ENCODE peak calls at places on chromosomes 13 and 19, in four cellular contexts. K is GM12878, I is K562, G is HepG2. L is an unnamed sample.

GRCh38 chr19:6536138-6536671 is 5.4 kb downstream of the TNFSF9 start:
- DNase-seq in I (peak), K (peak), G (peak), L (peak)

GRCh38 chr19:22286151-22286810 is at the start of gene ZNF729:
- DNase-seq in G (no peak), K (no peak), I (no peak), L (no peak)

GRCh38 chr13:38477676-38478075 is 128.0 kb downstream of the UFM1 start:
- DNase-seq in K (no peak), G (no peak), I (no peak), L (no peak)

GRCh38 chr13:108667205-108667604 is 37.8 kb downstream of the MYO16 start:
- DNase-seq in K (no peak), G (no peak), I (no peak), L (no peak)

GRCh38 chr19:17721821-17722220 is 2.5 kb downstream of the MAP1S start:
- DNase-seq in K (no peak), I (peak), G (no peak), L (no peak)

GRCh38 chr19:17329061-17329767 is 5.4 kb downstream of the ANO8 start:
- DNase-seq in I (no peak), G (no peak), K (no peak), L (peak)

GRCh38 chr13:21616205-21616604 is 12.2 kb upstream of the MICU2 start:
- DNase-seq in G (no peak), K (no peak), I (no peak), L (no peak)

GRCh38 chr13:110869805-110870706 is 44.8 kb downstream of the ANKRD10 start:
- DNase-seq in K (no peak), G (peak), I (peak), L (peak)

GRCh38 chr19:14089412-14089661 is 1.2 kb downstream of the SAMD1 start:
- DNase-seq in K (no peak), G (no peak), I (no peak), L (no peak)

GRCh38 chr19:6431891-6432290 is 1.7 kb downstream of the SLC25A41 start:
- DNase-seq in G (no peak), I (no peak), K (no peak), L (no peak)

GRCh38 chr13:52665325-52665724 is 12.7 kb downstream of the SUGT1 start:
- DNase-seq in K (no peak), I (peak), G (peak), L (no peak)

GRCh38 chr19:33796164-33797100 is at the start of gene KCTD15:
- DNase-seq in K (no peak), G (no peak), I (peak), L (peak)

GRCh38 chr13:44188257-44188656 is 185.4 kb upstream of the SERP2 start:
- DNase-seq in G (no peak), I (no peak), K (no peak), L (no peak)

GRCh38 chr19:18518639-18519038 is 3.2 kb downstream of the ELL start:
- DNase-seq in G (peak), I (no peak), K (no peak), L (no peak)

GRCh38 chr13:98951266-98951665 is 26.6 kb downstream of the DOCK9 start:
- DNase-seq in K (no peak), I (no peak), G (no peak), L (no peak)

GRCh38 chr13:100275746-100276145 is 186.9 kb downstream of the PCCA start:
- DNase-seq in I (no peak), K (no peak), G (no peak), L (no peak)

GRCh38 chr19:17681505-17682125 is 6.5 kb downstream of the UNC13A start:
- DNase-seq in K (no peak), I (peak), G (no peak), L (peak)

GRCh38 chr13:48318014-48318713 is 14.6 kb downstream of the RB1 start:
- DNase-seq in I (no peak), G (no peak), K (no peak), L (no peak)

DNA sequence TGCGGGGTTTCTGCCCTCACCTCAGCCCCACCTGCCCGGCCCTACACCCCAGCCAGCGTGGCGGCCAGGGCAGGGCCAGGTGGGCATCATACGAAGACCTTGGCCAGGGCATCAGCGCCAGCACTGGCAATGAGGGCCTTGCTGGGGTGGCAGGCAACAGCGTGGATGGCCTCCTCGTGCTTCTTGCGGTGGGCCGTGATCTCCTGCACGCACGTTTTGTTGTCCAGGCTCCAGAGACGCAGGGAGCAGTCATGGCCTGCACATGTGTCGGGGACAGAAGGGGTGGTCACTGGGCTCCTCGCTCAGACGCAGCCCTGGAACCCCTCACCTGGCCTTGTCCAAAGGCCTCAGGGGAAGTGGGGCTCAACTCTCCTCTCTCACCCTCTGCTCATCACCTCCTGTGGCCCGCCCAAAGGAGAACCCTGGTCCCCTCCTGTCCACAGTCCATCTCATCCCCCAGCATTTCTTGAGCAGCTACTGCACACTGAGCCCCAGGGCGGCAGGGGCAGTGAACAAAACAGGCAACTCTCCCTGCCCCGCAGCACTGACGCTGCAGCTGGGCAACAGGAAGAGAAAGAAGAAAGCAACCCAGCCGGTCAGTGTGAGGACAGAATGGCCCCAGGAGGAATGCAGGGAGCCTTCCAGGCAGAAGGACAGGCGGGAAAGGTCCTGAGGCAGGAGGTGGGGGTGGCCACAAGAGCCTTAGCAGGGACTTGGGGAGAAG is 3.8 kb upstream of the PRKD2 start:
- DNase-seq in I (no peak), K (no peak), G (no peak), L (no peak)
- TF ChIP-seq NR2C2 in I (no peak), K (no peak), G (no peak), L (no peak)

DNA sequence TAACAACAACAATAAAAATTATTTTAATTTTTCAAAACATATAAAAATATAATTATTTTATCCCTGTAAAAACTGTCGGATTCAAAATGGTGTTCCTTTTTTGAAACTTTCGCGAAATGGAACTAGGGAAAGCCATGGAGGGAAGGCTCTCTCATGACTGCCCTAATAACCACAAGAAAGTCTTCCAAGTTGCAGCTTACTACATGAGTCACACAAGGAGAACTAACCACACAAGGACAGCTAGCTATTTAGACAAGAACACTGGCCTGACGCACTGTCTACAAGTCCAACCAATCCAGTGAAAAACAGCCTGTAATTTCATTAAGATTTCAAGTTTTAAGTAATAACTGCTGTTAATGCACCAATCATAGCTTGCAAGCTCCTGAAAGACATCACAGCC is 319.2 kb upstream of the PCDH9 start:
- DNase-seq in I (no peak), K (no peak), G (no peak), L (no peak)
- TF ChIP-seq NR2C2 in I (no peak), K (no peak), G (no peak), L (no peak)

GRCh38 chr13:66751691-66752090 is 478.4 kb downstream of the PCDH9 start:
- DNase-seq in G (no peak), K (no peak), I (no peak), L (no peak)
- TF ChIP-seq NR2C2 in G (no peak), K (no peak), I (no peak), L (no peak)

DNA sequence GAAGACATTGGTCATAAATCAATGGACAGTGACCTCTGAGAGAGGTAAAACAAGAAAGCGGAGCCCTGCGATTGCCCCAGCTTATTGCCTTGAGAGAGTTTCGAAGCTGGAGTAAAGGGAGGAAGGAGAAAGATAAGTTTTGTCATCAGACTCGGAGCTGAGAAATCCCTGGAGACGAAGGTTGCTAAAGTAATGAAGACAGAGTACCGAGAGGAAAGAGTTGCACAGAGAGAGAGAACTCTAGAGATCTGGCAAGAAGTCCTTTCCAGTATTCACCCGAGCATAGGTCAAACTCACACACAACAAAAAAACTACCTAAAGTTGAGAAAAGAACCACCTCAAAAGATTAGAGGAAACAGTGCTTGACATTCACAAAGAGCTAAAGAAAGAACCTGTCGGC is 472.0 kb downstream of the DACH1 start:
- DNase-seq in I (no peak), G (no peak), K (no peak), L (no peak)
- TF ChIP-seq NR2C2 in I (no peak), G (no peak), K (no peak), L (no peak)

GRCh38 chr19:1847684-1848398 is 442 bp downstream of the REXO1 start:
- DNase-seq in K (no peak), I (peak), G (peak), L (no peak)
- TF ChIP-seq NR2C2 in K (no peak), I (no peak), G (peak), L (no peak)

GRCh38 chr13:114047358-114047881 is 73.5 kb upstream of the C13orf46 start:
- DNase-seq in K (peak), G (no peak), I (peak), L (no peak)
- TF ChIP-seq NR2C2 in K (no peak), G (no peak), I (no peak), L (no peak)

GRCh38 chr13:107586216-107586615 is 629.1 kb downstream of the LIG4 start:
- DNase-seq in I (no peak), K (no peak), G (no peak), L (no peak)
- TF ChIP-seq NR2C2 in I (no peak), K (no peak), G (no peak), L (no peak)

GRCh38 chr19:39590265-39590664 is 12.1 kb upstream of the LGALS13 start:
- DNase-seq in K (no peak), I (no peak), G (no peak), L (peak)
- TF ChIP-seq NR2C2 in K (no peak), I (no peak), G (no peak), L (no peak)

L was measured in WTC11.